ENCODE peak calls at places on chromosomes 1 and 21, in eight cellular contexts. C is stimulated activated CD8-positive, alpha-beta memory T cell treated with anti-CD3 and anti-CD28 coated beads, Interleukin-7, amount 100 ng/mL, for 1 hour; J is fibroblast of the aortic adventitia; W is activated B cell treated with CpG ODN at 0.5 μM for 24 hours; D is T follicular helper cell; U is astrocyte of the hippocampus; I is IMR-90; M is ELR. E is an unnamed sample.

GRCh38 chr1:143691400-143691891 is 280.3 kb downstream of the FAM72C start:
- DNase-seq in C (no peak), J (peak; percentile 4), W (no peak), D (no peak), U (no peak), I (peak; percentile 39), M (peak; percentile 69), E (no peak)

GRCh38 chr1:3668585-3669300 is 16.4 kb downstream of the TP73 start:
- DNase-seq in C (no peak), J (no peak), W (no peak), D (no peak), U (peak; percentile 40), I (no peak), M (no peak), E (peak; percentile 92)

GRCh38 chr1:207868252-207868768 is 42.6 kb downstream of the CD34 start:
- DNase-seq in C (no peak), J (peak; percentile 57), W (peak; percentile 26), D (no peak), U (peak; percentile 26), I (no peak), M (peak; percentile 53), E (no peak)

GRCh38 chr1:10852998-10853520 is 56.6 kb upstream of the CASZ1 start:
- DNase-seq in C (no peak), J (no peak), W (no peak), D (no peak), U (no peak), I (no peak), M (no peak), E (no peak)

GRCh38 chr1:15929258-15929935 is 46.5 kb downstream of the ZBTB17 start:
- DNase-seq in C (no peak), J (no peak), W (no peak), D (no peak), U (peak; percentile 58), I (no peak), M (no peak), E (no peak)

GRCh38 chr1:7579016-7579415 is 192.1 kb upstream of the VAMP3 start:
- DNase-seq in C (no peak), J (no peak), W (no peak), D (no peak), U (no peak), I (no peak), M (no peak), E (peak; percentile 49)

GRCh38 chr1:53350853-53351767 is 23.2 kb upstream of the LRP8 start:
- DNase-seq in C (no peak), J (no peak), W (peak; percentile 4), D (no peak), U (no peak), I (no peak), M (no peak), E (no peak)

GRCh38 chr21:32626633-32627196 is 14.5 kb upstream of the CFAP298 start:
- DNase-seq in C (no peak), J (peak; percentile 55), W (no peak), D (no peak), U (peak; percentile 29), I (peak; percentile 82), M (peak; percentile 63), E (no peak)

GRCh38 chr1:228379666-228380065 is 27.0 kb downstream of the TRIM11 start:
- DNase-seq in C (no peak), J (no peak), W (no peak), D (no peak), U (no peak), I (no peak), M (no peak), E (peak; percentile 18)

GRCh38 chr1:204337583-204337982 is 22.1 kb downstream of the PLEKHA6 start:
- DNase-seq in C (no peak), J (peak; percentile 45), W (no peak), D (no peak), U (no peak), I (no peak), M (no peak), E (no peak)

GRCh38 chr1:233383984-233384383 is 56.5 kb downstream of the MAP3K21 start:
- DNase-seq in C (no peak), J (no peak), W (no peak), D (no peak), U (no peak), I (no peak), M (no peak), E (no peak)

GRCh38 chr1:162822391-162823200 is 32.1 kb downstream of the HSD17B7 start:
- DNase-seq in C (no peak), J (no peak), W (no peak), D (no peak), U (peak; percentile 45), I (no peak), M (peak; percentile 48), E (peak; percentile 68)

GRCh38 chr21:15138475-15138874 is 73.7 kb upstream of the NRIP1 start:
- DNase-seq in C (no peak), J (no peak), W (no peak), D (no peak), U (no peak), I (no peak), M (no peak), E (no peak)

GRCh38 chr1:16249838-16250241 is 12.9 kb upstream of the CPLANE2 start:
- DNase-seq in C (no peak), J (peak; percentile 90), W (no peak), D (no peak), U (peak; percentile 49), I (peak; percentile 76), M (no peak), E (no peak)

GRCh38 chr21:38334866-38335265 is 78.1 kb downstream of the KCNJ15 start:
- DNase-seq in C (no peak), J (no peak), W (no peak), D (no peak), U (no peak), I (no peak), M (no peak), E (no peak)

GRCh38 chr1:54972436-54972835 is 8.0 kb upstream of the TMEM61 start:
- DNase-seq in C (no peak), J (no peak), W (no peak), D (no peak), U (no peak), I (no peak), M (no peak), E (no peak)

GRCh38 chr1:115430717-115431116 is 92.7 kb upstream of the NGF start:
- DNase-seq in C (no peak), J (peak; percentile 83), W (no peak), D (no peak), U (peak; percentile 76), I (peak; percentile 96), M (peak; percentile 99), E (no peak)

GRCh38 chr21:42417533-42417932 is 13.8 kb downstream of the UBASH3A start:
- DNase-seq in C (no peak), J (no peak), W (no peak), D (no peak), U (no peak), I (no peak), M (no peak), E (no peak)